ENCODE peak calls at places on chromosome 11, in eight cellular contexts. H is skeletal muscle cell; J is ACHN; X is activated CD4-positive, alpha-beta T cell treated with anti-CD3 and anti-CD28 coated beads, Interleukin-2, amount 10 ng/mL, durations not matched to agents 7 days and 5 days; L is activated T-cell treated with anti-CD3 and anti-CD28 coated beads, Interleukin-2, amount 50 U/mL, for 48 hours; D is NCI-H748 treated with DMSO at 0.1 percent for 48 hours; E is HL-60; M is GM12865. C is an unnamed sample.

GRCh38 chr11:2387266-2387982 is 10.3 kb downstream of the CD81 start:
- DNase-seq in D (no peak), X (peak), L (no peak), M (peak), E (no peak), J (no peak), H (no peak), C (no peak)

GRCh38 chr11:131408011-131408640 is 37.7 kb downstream of the NTM start:
- DNase-seq in H (no peak), L (peak), E (peak), J (peak), D (peak), M (peak), X (no peak), C (no peak)

GRCh38 chr11:128845334-128845780 is 21.7 kb downstream of the KCNJ1 start:
- DNase-seq in J (no peak), H (no peak), M (peak), E (no peak), D (no peak), X (peak), L (peak), C (no peak)

GRCh38 chr11:126442523-126442922 is 87.0 kb downstream of the ST3GAL4 start:
- DNase-seq in H (no peak), M (no peak), L (no peak), X (no peak), D (no peak), E (no peak), J (no peak), C (no peak)

GRCh38 chr11:20594274-20595061 is 4.9 kb upstream of the SLC6A5 start:
- DNase-seq in E (no peak), J (no peak), X (no peak), D (no peak), L (no peak), H (no peak), M (no peak), C (no peak)

GRCh38 chr11:110795124-110795624 is 82.9 kb upstream of the ARHGAP20 start:
- DNase-seq in M (no peak), D (no peak), J (no peak), H (no peak), L (no peak), X (no peak), E (no peak), C (no peak)

GRCh38 chr11:115929618-115930129 is 425.5 kb upstream of the CADM1 start:
- DNase-seq in L (no peak), M (peak), X (no peak), D (no peak), H (no peak), J (peak), E (no peak), C (no peak)

GRCh38 chr11:73866586-73866996 is 10.1 kb downstream of the COA4 start:
- DNase-seq in D (no peak), X (no peak), E (no peak), H (peak), M (no peak), L (no peak), J (peak), C (no peak)

GRCh38 chr11:105282658-105283057 is 143.1 kb upstream of the CARD18 start:
- DNase-seq in L (no peak), J (no peak), X (no peak), E (no peak), M (no peak), H (no peak), D (no peak), C (no peak)

GRCh38 chr11:7538466-7539454 is 25.0 kb downstream of the PPFIBP2 start:
- DNase-seq in D (no peak), M (no peak), L (no peak), E (no peak), J (no peak), X (no peak), H (no peak), C (no peak)

GRCh38 chr11:128689946-128690745 is 3.7 kb upstream of the FLI1 start:
- DNase-seq in M (no peak), H (no peak), X (no peak), D (no peak), J (no peak), E (no peak), L (no peak), C (no peak)

GRCh38 chr11:99200720-99201119 is 180.0 kb downstream of the CNTN5 start:
- DNase-seq in L (no peak), X (no peak), D (no peak), M (no peak), H (no peak), J (no peak), E (no peak), C (no peak)

GRCh38 chr11:64571410-64572091 is 19.5 kb upstream of the SLC22A12 start:
- DNase-seq in D (no peak), L (no peak), E (peak), J (no peak), H (no peak), X (no peak), M (no peak), C (no peak)

GRCh38 chr11:9615031-9615451 is 41.6 kb downstream of the WEE1 start:
- DNase-seq in H (no peak), L (no peak), D (no peak), E (no peak), X (no peak), J (peak), M (peak), C (no peak)

GRCh38 chr11:71936825-71937224 is 8.0 kb downstream of the RNF121 start:
- DNase-seq in D (no peak), L (no peak), M (no peak), E (no peak), J (no peak), H (no peak), X (no peak), C (no peak)

GRCh38 chr11:16946477-16947282 is 67.5 kb downstream of the PLEKHA7 start:
- DNase-seq in D (no peak), E (no peak), X (no peak), H (no peak), L (no peak), M (peak), J (no peak), C (no peak)

GRCh38 chr11:82682003-82682751 is 51.5 kb downstream of the FAM181B start:
- DNase-seq in J (peak), E (peak), X (peak), H (peak), M (peak), D (peak), L (no peak), C (no peak)

GRCh38 chr11:62856333-62856910 is 17.0 kb upstream of the WDR74 start:
- DNase-seq in D (no peak), H (no peak), E (no peak), M (peak), X (peak), L (no peak), J (no peak), C (no peak)

GRCh38 chr11:34512810-34513673 is 552 bp downstream of the ELF5 start:
- DNase-seq in E (peak), M (peak), D (peak), J (peak), L (peak), H (peak), X (peak), C (no peak)

GRCh38 chr11:100709233-100709999 is 22.3 kb downstream of the ARHGAP42 start:
- DNase-seq in M (peak), J (no peak), X (no peak), D (no peak), H (no peak), L (no peak), E (no peak), C (no peak)

GRCh38 chr11:126461096-126461440 is 105.6 kb downstream of the ST3GAL4 start:
- DNase-seq in J (no peak), M (no peak), X (no peak), E (no peak), L (no peak), H (no peak), D (no peak), C (no peak)

GRCh38 chr11:114440971-114441810 is 1.9 kb downstream of the REXO2 start:
- DNase-seq in X (no peak), J (no peak), M (no peak), L (no peak), H (no peak), D (no peak), E (no peak), C (no peak)

GRCh38 chr11:65102142-65103095 is 6.4 kb downstream of the VPS51 start:
- DNase-seq in J (no peak), X (no peak), M (no peak), L (no peak), D (no peak), E (no peak), H (no peak), C (no peak)

GRCh38 chr11:1749787-1750351 is 526 bp downstream of the IFITM10 start:
- DNase-seq in M (no peak), D (no peak), J (peak), E (no peak), L (no peak), X (no peak), H (peak), C (no peak)

GRCh38 chr11:102194257-102194656 is 84.0 kb downstream of the YAP1 start:
- DNase-seq in H (no peak), D (no peak), M (no peak), L (no peak), J (no peak), X (no peak), E (no peak), C (no peak)

GRCh38 chr11:11500744-11501487 is 120.9 kb downstream of the GALNT18 start:
- DNase-seq in E (no peak), L (no peak), H (no peak), J (peak), X (no peak), D (no peak), M (no peak), C (no peak)

GRCh38 chr11:120172054-120172881 is 34.4 kb upstream of the TRIM29 start:
- DNase-seq in H (no peak), E (peak), J (peak), L (peak), X (peak), D (peak), M (peak), C (no peak)

GRCh38 chr11:103364687-103365086 is 255.5 kb downstream of the DYNC2H1 start:
- DNase-seq in D (no peak), L (no peak), X (no peak), H (no peak), E (no peak), J (no peak), M (no peak), C (no peak)

GRCh38 chr11:32307921-32308320 is 127.4 kb downstream of the WT1 start:
- DNase-seq in D (no peak), E (no peak), X (no peak), L (no peak), J (no peak), H (no peak), M (no peak), C (no peak)

GRCh38 chr11:36131719-36132349 is 157.4 kb downstream of the COMMD9 start:
- DNase-seq in L (no peak), J (no peak), M (peak), E (no peak), D (peak), X (peak), H (no peak), C (no peak)

GRCh38 chr11:93225642-93226041 is 27.9 kb upstream of the SLC36A4 start:
- DNase-seq in H (no peak), M (peak), L (no peak), X (no peak), J (peak), E (no peak), D (peak), C (no peak)

GRCh38 chr11:43575931-43576833 is 104.4 kb upstream of the HSD17B12 start:
- DNase-seq in E (no peak), M (no peak), H (no peak), J (no peak), X (no peak), L (no peak), D (no peak), C (no peak)

GRCh38 chr11:60923800-60924109 is 505 bp upstream of the TMEM132A start:
- DNase-seq in H (no peak), X (no peak), E (no peak), D (no peak), M (no peak), J (no peak), L (no peak), C (no peak)

GRCh38 chr11:71947498-71947897 is 18.7 kb downstream of the RNF121 start:
- DNase-seq in X (no peak), D (no peak), H (no peak), E (no peak), J (no peak), M (no peak), L (no peak), C (no peak)